ENCODE peak calls at places on chromosomes 2 and 18, in eight cellular contexts. Y, J, L, S, G, P, E and K are unnamed samples.

GRCh38 chr2:57045236-57045635 is 861.4 kb downstream of the CCDC85A start:
- DNase-seq in L (no peak), P (no peak), E (no peak), S (no peak), Y (no peak), J (no peak), G (no peak), K (no peak)

GRCh38 chr2:183117226-183117625 is 7.0 kb upstream of the NUP35 start:
- DNase-seq in E (no peak), S (no peak), P (no peak), J (no peak), G (no peak), Y (no peak), L (no peak), K (no peak)

GRCh38 chr2:89833780-89834117 is 1142.3 kb downstream of the RPIA start:
- DNase-seq in Y (peak), G (no peak), S (no peak), P (peak), J (no peak), E (no peak), L (no peak), K (no peak)

GRCh38 chr2:39920318-39920775 is 141.3 kb upstream of the THUMPD2 start:
- DNase-seq in L (no peak), P (no peak), Y (no peak), E (no peak), G (no peak), J (no peak), S (no peak), K (no peak)

GRCh38 chr2:227163445-227163997 is 484 bp downstream of the COL4A4 start:
- DNase-seq in L (peak), P (peak), J (no peak), E (peak), S (no peak), Y (no peak), G (no peak), K (peak)

GRCh38 chr18:24490545-24490944 is 30.1 kb downstream of the HRH4 start:
- DNase-seq in J (no peak), Y (peak), L (no peak), P (peak), E (no peak), S (no peak), G (no peak), K (no peak)

GRCh38 chr2:159600752-159601151 is 15.6 kb downstream of the BAZ2B start:
- DNase-seq in S (no peak), Y (peak), E (no peak), L (no peak), P (peak), J (no peak), G (no peak), K (no peak)

GRCh38 chr2:73260338-73260984 is 23.8 kb downstream of the FBXO41 start:
- DNase-seq in Y (peak), E (peak), J (peak), L (no peak), P (peak), G (no peak), S (no peak), K (peak)

GRCh38 chr18:67715567-67715966 is 199.0 kb upstream of the DSEL start:
- DNase-seq in S (no peak), E (no peak), L (no peak), P (no peak), G (no peak), J (no peak), Y (no peak), K (no peak)

GRCh38 chr2:227511955-227512354 is 40.0 kb downstream of the AGFG1 start:
- DNase-seq in L (no peak), G (no peak), E (no peak), J (no peak), Y (no peak), P (no peak), S (no peak), K (no peak)

GRCh38 chr2:197183355-197183754 is 127.2 kb downstream of the ANKRD44 start:
- DNase-seq in P (peak), Y (peak), L (no peak), G (no peak), E (no peak), J (no peak), S (no peak), K (no peak)

GRCh38 chr18:34458371-34458770 is 233.7 kb upstream of the NOL4 start:
- DNase-seq in J (no peak), G (no peak), S (no peak), E (no peak), Y (no peak), P (no peak), L (no peak), K (no peak)

DNA sequence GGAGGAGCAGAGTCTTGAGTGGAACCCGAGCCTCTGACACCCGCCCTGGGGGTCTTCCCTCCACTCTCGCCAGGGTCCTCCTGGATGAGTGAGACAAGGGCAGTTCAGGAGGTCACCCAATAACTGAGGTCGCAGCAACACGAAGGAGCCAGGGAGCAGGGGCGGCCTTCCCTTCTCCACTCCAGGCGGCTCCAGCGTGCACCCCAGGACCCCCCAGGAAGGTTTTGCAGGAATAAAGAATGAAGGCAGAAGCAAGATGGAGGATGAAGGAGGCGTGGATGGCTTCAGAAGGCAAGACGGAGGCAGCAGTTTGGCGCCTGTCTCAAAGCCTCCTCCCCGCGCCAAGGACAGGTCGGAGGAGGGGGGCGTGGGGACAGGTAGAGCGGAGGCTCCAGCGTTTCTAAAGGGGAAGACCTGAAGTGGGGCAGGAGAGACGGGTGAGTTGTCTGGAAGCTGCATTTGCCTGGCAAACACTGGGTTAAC is 579 bp upstream of the ITM2C start:
- DNase-seq in Y (no peak), L (no peak), E (no peak), G (no peak), P (no peak), J (no peak), S (no peak), K (no peak)
- H3K4me3 ChIP-seq in Y (peak), L (peak), E (peak), G (peak), P (peak), J (peak), S (peak), K (peak)

GRCh38 chr2:84424152-84424551 is 34.9 kb downstream of the SUCLG1 start:
- DNase-seq in P (peak), J (no peak), E (no peak), Y (peak), L (no peak), G (no peak), S (no peak), K (no peak)
- TF ChIP-seq CTCF in P (peak), J (peak), E (peak), Y (peak), L (peak), G (no peak), S (no peak), K (peak)

GRCh38 chr2:51027442-51027841 is 4.5 kb downstream of the NRXN1 start:
- DNase-seq in P (no peak), G (no peak), Y (no peak), L (peak), S (no peak), E (no peak), J (peak), K (no peak)

GRCh38 chr2:51027968-51028367 is 4.0 kb downstream of the NRXN1 start:
- DNase-seq in J (peak), E (no peak), G (no peak), L (peak), P (no peak), S (no peak), Y (no peak), K (no peak)

GRCh38 chr2:51028829-51029228 is 3.1 kb downstream of the NRXN1 start:
- DNase-seq in P (peak), L (no peak), G (no peak), Y (peak), J (no peak), E (no peak), S (no peak), K (no peak)

GRCh38 chr2:51031004-51031791 is 734 bp downstream of the NRXN1 start:
- DNase-seq in L (no peak), Y (no peak), J (no peak), S (no peak), G (no peak), E (no peak), P (no peak), K (no peak)

DNA sequence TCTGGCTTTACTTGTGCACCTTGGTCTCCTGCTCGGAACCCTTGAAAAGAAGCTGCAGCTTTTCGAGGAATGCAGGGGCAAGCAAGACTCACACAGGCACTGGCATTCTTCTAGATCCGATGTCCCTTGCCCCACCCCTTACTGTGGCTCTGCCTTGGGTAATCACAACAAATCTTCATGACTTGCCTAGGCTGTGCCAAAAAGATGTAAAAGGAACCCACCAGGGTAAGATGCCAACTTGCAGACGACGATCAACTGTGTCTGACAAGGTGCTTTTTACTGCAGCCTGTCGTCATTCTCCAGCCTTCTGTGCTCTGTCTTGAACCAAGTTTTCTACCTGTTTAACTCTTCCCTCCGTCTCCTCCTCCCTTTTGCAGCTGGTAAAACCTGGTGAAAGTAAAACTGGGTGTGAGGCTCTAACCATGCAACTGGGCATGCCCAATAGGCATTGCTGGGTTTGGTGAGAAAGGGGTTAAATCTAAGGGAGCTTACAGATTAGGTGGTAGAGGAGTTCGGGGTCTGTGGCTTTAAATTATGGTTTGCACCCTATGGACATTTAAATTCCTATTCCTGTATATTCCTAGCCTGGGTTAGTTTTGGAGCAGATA is 920 bp upstream of the NRXN1 start:
- DNase-seq in E (no peak), J (no peak), Y (no peak), S (no peak), L (no peak), G (no peak), P (no peak), K (no peak)
- H3K4me3 ChIP-seq in E (peak), J (no peak), Y (no peak), S (no peak), L (no peak), G (no peak), P (no peak), K (peak)

GRCh38 chr18:52343138-52343537 is 3.1 kb downstream of the DCC start:
- DNase-seq in J (no peak), P (peak), L (no peak), G (no peak), E (peak), S (no peak), Y (peak), K (no peak)
- TF ChIP-seq CTCF in J (no peak), P (no peak), L (no peak), G (no peak), E (peak), S (no peak), Y (no peak), K (peak)

GRCh38 chr2:128874608-128875007 is 555.9 kb upstream of the HS6ST1 start:
- DNase-seq in Y (no peak), E (no peak), G (no peak), P (no peak), L (no peak), S (no peak), J (no peak), K (no peak)
- H3K4me3 ChIP-seq in Y (no peak), E (no peak), G (no peak), P (no peak), L (no peak), S (no peak), J (no peak), K (no peak)

DNA sequence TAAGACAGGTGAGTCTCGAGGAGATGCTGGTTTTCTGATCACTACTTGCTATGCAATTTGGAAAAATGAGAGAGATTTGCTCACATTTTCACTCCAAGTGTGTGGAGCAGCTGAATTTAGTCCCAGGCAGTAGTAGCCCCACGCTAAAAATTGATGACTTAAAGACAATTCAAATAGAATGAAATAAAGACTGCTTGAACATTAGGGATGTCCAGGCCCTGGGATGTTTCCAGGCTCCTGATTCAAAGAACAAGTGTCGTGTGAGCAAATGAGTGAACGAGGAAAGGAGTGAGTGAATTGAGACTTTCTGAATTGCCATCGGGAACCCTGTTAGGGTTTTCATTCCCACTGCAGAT is 37.3 kb upstream of the MRPL19 start:
- DNase-seq in L (no peak), E (no peak), G (no peak), Y (no peak), J (no peak), P (no peak), S (no peak), K (no peak)
- TF ChIP-seq CTCF in L (no peak), E (no peak), G (no peak), Y (no peak), J (no peak), P (no peak), S (no peak), K (no peak)

DNA sequence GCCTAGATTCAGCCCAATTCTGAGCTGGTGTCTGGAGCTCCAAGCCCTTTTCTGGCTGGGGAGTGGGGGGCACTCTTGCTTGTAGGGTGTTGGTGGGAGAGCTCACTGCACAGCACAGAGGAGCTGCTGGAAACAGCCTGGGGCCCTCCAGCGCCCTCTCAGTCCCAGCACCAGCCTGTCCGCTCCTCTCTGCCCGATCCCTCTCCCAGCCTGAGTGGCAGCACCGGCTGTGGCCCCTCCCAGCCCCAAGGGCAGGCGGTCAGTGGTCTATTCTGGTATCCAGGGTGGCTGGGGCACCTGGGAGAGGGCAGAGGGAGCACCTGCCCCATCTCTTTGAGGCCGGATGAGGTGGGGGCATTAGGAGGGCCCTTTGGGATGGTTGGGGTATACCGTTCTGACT is 13.2 kb upstream of the DES start:
- DNase-seq in E (peak), L (no peak), J (no peak), P (no peak), S (no peak), Y (no peak), G (no peak), K (peak)
- H3K4me3 ChIP-seq in E (no peak), L (no peak), J (no peak), P (no peak), S (no peak), Y (no peak), G (no peak), K (no peak)